ENCODE peak calls at places on chromosomes 6 and 20, in four cellular contexts. P is right atrium auricular region, Q is AG04449, J is PC-3. G is an unnamed sample.

GRCh38 chr6:73832313-73832712 is 136.3 kb downstream of the CD109 start:
- DNase-seq in Q (no peak), P (no peak), J (no peak), G (no peak)

GRCh38 chr6:150145427-150145826 is 2.6 kb downstream of the PPP1R14C start:
- DNase-seq in Q (no peak), P (no peak), J (no peak), G (no peak)

GRCh38 chr6:158226655-158227512 is 58.7 kb downstream of the GTF2H5 start:
- DNase-seq in Q (no peak), J (no peak), P (no peak), G (no peak)

GRCh38 chr20:52001999-52002666 is 189.4 kb downstream of the ZFP64 start:
- DNase-seq in J (peak), Q (no peak), P (no peak), G (no peak)

GRCh38 chr20:61451953-61452352 is 199.9 kb downstream of the CDH4 start:
- DNase-seq in P (no peak), J (no peak), Q (no peak), G (no peak)

GRCh38 chr6:42166444-42167141 is 6.6 kb upstream of the GUCA1A start:
- DNase-seq in J (peak), P (peak), Q (no peak), G (no peak)

GRCh38 chr6:112145080-112145573 is 57.7 kb downstream of the FAM229B start:
- DNase-seq in P (no peak), Q (no peak), J (no peak), G (no peak)

GRCh38 chr20:5980720-5981119 is 30.3 kb downstream of the MCM8 start:
- DNase-seq in P (no peak), J (no peak), Q (no peak), G (no peak)

GRCh38 chr6:28866342-28867077 is 57.3 kb downstream of the TRIM27 start:
- DNase-seq in P (no peak), Q (no peak), J (peak), G (no peak)

GRCh38 chr20:62326559-62326958 is 23.8 kb downstream of the ADRM1 start:
- DNase-seq in Q (no peak), P (no peak), J (no peak), G (no peak)

GRCh38 chr6:156601821-156602301 is 175.3 kb upstream of the ARID1B start:
- DNase-seq in P (peak), J (no peak), Q (no peak), G (no peak)

GRCh38 chr6:7974932-7975763 is 64.6 kb upstream of the TXNDC5 start:
- DNase-seq in J (peak), Q (no peak), P (peak), G (peak)

GRCh38 chr6:4879724-4880372 is 103.6 kb downstream of the CDYL start:
- DNase-seq in J (no peak), Q (no peak), P (no peak), G (no peak)

GRCh38 chr6:144883915-144884314 is 598.8 kb downstream of the UTRN start:
- DNase-seq in J (no peak), P (no peak), Q (no peak), G (no peak)

GRCh38 chr6:6006428-6007310 is at the start of gene NRN1:
- DNase-seq in J (no peak), Q (no peak), P (no peak), G (no peak)

GRCh38 chr6:77037439-77037838 is 425.9 kb downstream of the HTR1B start:
- DNase-seq in J (no peak), P (no peak), Q (no peak), G (no peak)

DNA sequence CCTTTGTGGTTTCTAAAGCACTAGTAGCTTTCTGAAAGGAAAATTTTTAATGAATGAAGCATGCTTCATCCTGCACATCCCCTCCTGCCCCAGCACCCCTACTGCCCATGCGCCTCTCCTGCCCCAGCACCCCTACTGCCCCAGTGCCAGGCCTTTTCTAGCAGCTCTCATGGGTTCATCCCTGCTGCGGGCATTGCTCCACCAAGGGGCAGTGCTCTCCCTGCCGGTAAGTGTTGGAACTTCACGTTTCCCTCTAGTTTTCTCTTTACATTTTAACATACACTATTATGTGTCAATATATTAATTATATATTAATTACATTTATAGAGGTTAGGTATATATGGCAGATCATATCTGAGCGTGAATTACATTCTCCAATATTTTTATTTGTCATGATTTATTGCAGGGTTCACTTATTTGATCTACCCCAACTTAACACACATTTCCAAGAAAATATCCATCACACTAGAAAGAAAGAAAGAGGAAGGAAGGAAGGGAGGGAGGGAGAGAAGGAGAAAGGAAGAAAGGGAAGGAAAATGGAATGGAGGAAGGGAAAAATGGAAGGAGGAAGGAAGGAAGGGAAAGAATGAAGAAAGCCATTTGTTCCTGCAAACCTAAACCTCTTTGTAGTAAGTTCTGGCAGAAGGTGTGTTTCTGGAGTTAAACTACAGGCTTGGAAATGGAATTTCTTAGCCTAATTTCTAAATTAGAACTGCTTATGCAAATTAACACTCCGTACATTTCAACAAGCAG is 46.8 kb downstream of the CEP43 start:
- DNase-seq in P (no peak), Q (no peak), J (peak), G (no peak)
- TF ChIP-seq CTCF in P (no peak), Q (no peak), J (peak), G (peak)

DNA sequence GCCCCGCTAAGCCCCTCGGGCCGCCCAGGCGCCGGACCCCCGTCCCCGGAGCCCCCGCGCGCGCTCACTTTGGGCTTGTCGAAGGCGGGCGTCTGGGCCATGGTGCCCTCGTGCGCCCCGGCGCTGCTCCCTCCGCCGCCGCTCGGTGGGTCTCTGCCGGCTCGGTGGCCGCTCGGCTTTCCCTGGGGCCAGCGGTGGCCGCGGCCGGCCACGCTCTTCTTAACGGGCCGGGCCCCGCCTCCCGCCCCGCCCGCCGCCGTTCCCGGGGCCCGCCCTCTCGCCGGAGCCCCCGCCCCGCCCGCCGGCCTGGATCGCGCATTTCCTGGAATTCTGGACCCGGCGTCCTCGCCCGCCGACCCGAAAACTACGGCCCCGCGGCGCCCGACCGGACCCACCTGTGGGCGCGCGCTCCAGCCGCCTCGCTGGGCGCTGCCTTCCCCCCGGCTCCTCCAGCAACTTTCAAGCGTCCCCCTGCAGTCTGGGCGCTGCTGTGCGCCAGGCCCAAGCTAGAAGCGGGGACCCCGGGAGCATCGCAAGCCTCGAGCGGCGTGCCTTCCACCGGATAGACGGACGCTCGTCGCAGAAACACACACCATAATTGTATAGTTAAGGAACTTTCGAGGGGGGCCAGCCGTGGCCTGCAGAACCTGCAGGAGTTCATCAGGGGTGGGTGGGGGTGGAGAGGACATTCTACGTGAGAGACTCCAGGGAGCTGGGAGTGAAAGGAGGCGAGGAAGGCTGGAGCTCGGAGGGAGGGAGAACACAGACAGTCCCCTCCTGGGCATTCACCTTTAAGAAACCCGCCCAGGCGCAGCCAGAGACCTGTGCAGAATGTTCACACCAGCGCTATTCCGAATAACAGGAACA is at the start of gene ADA:
- DNase-seq in Q (no peak), J (peak), P (peak), G (no peak)
- H3K4me3 ChIP-seq in Q (peak), J (peak), P (peak), G (peak)

GRCh38 chr6:31111712-31112111 is 663 bp downstream of the C6orf15 start:
- DNase-seq in Q (no peak), P (no peak), J (no peak), G (no peak)
- TF ChIP-seq CTCF in Q (no peak), P (no peak), J (no peak), G (no peak)

DNA sequence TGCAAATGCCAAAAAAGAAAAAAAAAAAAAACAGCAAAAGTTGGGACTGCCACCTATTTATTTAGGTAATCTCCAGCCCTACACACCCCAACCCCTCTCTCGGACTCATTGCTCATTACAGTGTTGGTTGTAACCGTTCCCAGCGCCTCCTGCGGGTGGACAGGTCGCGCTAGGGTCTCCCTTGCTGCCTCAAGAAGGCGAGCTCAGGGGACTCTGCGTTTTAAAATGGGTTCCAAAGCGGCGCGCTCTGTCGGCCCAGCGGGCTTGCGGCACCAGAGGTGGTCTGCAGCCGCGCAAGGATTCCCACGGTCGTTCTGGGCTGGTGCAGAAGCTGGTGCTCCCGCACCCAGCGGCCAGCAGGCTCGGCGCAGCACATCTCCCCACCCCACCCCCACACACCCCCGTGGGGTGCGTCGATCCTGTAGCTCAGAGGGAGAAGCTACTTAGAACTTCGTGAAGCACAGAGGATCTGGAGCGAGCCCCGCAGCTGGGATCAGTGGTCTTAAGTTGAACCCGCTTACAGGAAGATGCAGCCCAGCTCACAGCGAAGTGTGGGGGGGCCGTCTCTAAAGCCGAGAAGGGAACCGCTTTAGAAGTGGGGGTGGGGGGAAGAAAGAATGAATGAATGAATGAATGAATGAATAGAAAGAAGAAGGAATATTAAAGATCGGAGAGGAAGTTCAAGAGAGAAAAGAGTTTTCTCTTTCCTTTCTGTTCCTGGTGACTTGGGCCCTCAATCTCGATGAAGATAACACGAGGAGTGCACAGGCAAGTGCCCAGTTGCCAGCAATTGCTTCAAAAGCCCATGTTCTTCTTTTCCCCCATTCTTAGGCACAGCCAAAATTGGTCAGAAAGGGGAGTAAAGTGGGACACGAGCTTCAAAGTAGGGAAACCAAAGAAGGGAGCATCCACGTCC is 766 bp downstream of the TFAP2A start:
- DNase-seq in J (peak), P (no peak), Q (no peak), G (no peak)
- H3K4me3 ChIP-seq in J (peak), P (no peak), Q (peak), G (no peak)

DNA sequence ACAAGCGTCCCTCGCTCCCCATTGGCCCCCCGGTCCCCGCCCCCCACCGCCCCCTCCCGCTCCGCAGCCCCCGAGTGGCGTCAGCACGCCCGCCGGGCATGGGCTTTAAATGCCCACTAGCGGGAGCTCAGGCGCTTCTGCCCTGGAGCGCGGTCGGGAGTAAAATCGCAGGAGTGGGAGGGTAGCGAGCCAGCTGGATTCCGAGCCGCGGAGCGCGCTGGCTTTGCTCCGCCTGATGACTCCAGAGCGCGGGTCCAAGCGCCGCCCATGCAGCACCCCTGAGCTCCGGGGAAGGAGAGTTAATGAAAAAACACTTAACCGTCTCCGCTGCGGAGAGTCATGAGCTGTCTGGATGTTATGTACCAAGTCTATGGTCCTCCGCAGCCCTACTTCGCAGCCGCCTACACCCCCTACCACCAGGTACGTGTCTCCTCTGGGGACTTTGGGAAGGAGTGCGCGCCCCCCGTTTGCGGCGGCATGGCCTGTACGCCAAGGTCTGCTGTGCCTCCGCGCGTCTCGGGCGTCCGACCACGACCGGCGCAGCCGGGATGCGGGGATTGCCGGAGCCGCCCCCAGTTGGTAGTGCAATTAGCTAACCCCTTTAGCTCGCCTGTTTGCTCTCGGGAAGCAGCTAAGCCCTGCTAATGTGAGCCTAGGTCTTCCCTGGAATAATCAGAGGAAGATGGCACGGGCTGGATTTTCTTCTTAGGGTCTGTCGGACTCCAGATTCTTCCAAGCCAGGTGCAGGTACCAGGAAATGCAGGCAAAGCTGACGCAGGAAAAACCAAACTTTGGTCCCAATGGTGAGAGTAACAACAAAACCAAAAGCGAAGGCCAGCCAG is at the start of gene VGLL2:
- DNase-seq in Q (no peak), J (no peak), P (peak), G (no peak)
- TF ChIP-seq CTCF in Q (peak), J (no peak), P (no peak), G (peak)

GRCh38 chr6:83707829-83708545 is 914 bp downstream of the SNAP91 start:
- DNase-seq in J (no peak), P (no peak), Q (no peak), G (no peak)

GRCh38 chr6:83708970-83709747 is at the start of gene SNAP91:
- DNase-seq in P (no peak), Q (no peak), J (no peak), G (no peak)

GRCh38 chr6:83708546-83708969 is 343 bp downstream of the SNAP91 start:
- DNase-seq in Q (no peak), J (no peak), P (no peak), G (no peak)

GRCh38 chr6:83711958-83712357 is 3.1 kb upstream of the SNAP91 start:
- DNase-seq in Q (no peak), P (no peak), J (no peak), G (no peak)

GRCh38 chr6:83709748-83710050 is 798 bp upstream of the SNAP91 start:
- DNase-seq in P (no peak), Q (no peak), J (no peak), G (no peak)
- H3K4me3 ChIP-seq in P (no peak), Q (no peak), J (no peak), G (peak)

GRCh38 chr6:55578537-55579363 is at the start of gene HMGCLL1:
- DNase-seq in Q (no peak), J (peak), P (no peak), G (peak)
- TF ChIP-seq CTCF in Q (no peak), J (no peak), P (no peak), G (no peak)

DNA sequence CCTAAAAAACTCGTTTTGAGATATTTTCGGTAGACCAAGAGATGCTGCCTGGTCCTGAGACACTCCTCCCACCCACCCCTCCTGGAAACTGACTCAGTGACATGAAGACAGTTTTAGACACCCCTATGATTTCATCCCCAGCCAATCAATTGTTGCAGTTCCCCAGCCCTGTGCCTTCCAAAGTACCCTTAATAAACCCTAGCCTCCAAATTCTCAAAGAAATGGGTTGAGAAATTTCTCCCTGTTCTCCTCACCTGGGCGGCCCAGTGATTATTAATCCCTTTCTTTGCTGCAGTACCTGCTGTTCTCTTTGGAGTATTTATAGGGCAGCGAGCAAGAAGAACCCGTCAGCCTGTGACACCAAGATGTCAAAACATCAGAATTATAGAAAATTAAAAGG is 33.3 kb upstream of the MCUR1 start:
- DNase-seq in Q (no peak), P (no peak), J (no peak), G (no peak)
- H3K4me3 ChIP-seq in Q (no peak), P (no peak), J (no peak), G (no peak)

GRCh38 chr6:44157152-44157521 is 1.5 kb upstream of the CAPN11 start:
- DNase-seq in Q (no peak), J (no peak), P (no peak), G (no peak)
- TF ChIP-seq CTCF in Q (no peak), J (no peak), P (no peak), G (no peak)

DNA sequence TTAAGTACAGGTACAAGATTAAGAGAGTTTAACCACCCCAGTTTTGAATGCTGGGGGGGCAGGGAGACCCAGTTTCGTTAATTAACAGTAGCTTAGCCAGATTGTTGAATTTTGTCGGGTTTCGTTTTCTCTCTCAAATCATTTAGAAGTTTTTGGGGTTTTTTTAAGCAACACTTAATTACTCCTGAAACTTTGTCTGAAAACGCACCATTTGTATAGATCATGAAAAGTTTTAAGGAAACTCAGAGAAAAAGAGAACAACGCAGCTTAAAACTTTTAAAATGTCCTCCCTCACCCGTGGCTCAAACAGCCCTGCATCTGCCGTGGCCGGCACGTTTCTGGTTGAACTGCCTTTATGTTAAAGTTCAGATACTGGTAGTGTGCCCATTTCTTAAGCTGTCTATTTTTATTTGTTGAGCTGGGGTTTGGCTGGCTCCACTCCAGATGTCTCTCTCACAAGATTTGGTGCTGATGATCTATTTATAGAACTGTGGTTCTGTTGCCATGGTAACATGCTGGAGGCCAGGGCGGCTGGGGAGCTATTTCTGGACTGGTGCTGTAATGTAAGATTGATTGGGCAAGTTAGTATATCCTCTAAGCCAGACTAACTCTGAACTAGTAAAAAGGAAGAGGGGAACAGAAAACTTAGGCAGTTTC is 55.1 kb downstream of the GNAS start:
- DNase-seq in P (peak), Q (peak), J (peak), G (peak)
- H3K4me3 ChIP-seq in P (no peak), Q (peak), J (no peak), G (peak)